ENCODE peak calls at places on chromosome 20, in five cellular contexts. D is RPMI7951, A is EL, E is LoVo, K is NCI-H2081. S is an unnamed sample.

GRCh38 chr20:31514154-31515071 is at the start of gene HM13:
- DNase-seq in K (peak), D (peak), A (peak), E (peak), S (peak)

GRCh38 chr20:24617080-24617432 is 147.6 kb downstream of the SYNDIG1 start:
- DNase-seq in K (no peak), D (no peak), A (no peak), E (no peak), S (no peak)

GRCh38 chr20:24614341-24614740 is 144.9 kb downstream of the SYNDIG1 start:
- DNase-seq in A (no peak), K (no peak), E (no peak), D (no peak), S (no peak)

GRCh38 chr20:33423141-33423834 is 20.3 kb downstream of the SNTA1 start:
- DNase-seq in E (peak), D (peak), A (peak), K (no peak), S (peak)

GRCh38 chr20:63665708-63666107 is 7.6 kb downstream of the RTEL1 start:
- DNase-seq in E (no peak), K (no peak), A (no peak), D (no peak), S (no peak)

GRCh38 chr20:43849496-43850197 is 65.0 kb upstream of the TOX2 start:
- DNase-seq in A (peak), K (no peak), E (no peak), D (peak), S (peak)

GRCh38 chr20:53215166-53215565 is 243.0 kb downstream of the TSHZ2 start:
- DNase-seq in K (no peak), E (no peak), D (no peak), A (no peak), S (no peak)

GRCh38 chr20:59850018-59850641 is 83.3 kb downstream of the SYCP2 start:
- DNase-seq in E (peak), K (peak), A (peak), D (peak), S (peak)

GRCh38 chr20:366042-366718 is 14.4 kb upstream of the TRIB3 start:
- DNase-seq in D (no peak), K (no peak), A (no peak), E (no peak), S (no peak)

GRCh38 chr20:60113024-60113724 is 155.0 kb downstream of the CDH26 start:
- DNase-seq in A (no peak), D (no peak), E (no peak), K (no peak), S (no peak)